ENCODE peak calls at places on chromosomes 12 and 14, in eight cellular contexts. One of them, this sample, is unnamed.

GRCh38 chr14:69325646-69326265 is 65.8 kb downstream of the GALNT16 start:
- DNase-seq in non-pigmented ciliary epithelial cell: no peak
- DNase-seq in neural progenitor cell: no peak
- DNase-seq in CD4-positive, CD25-positive, alpha-beta regulatory T cell: no peak
- DNase-seq in SK-N-DZ: no peak
- DNase-seq in aorta: no peak
- DNase-seq in hypothalamus: no peak
- DNase-seq in hippocampal formation: no peak
- DNase-seq in this sample: no peak

GRCh38 chr12:109872-110271 is 43.3 kb downstream of the IQSEC3 start:
- DNase-seq in non-pigmented ciliary epithelial cell: no peak
- DNase-seq in neural progenitor cell: no peak
- DNase-seq in CD4-positive, CD25-positive, alpha-beta regulatory T cell: no peak
- DNase-seq in SK-N-DZ: no peak
- DNase-seq in aorta: no peak
- DNase-seq in hypothalamus: no peak
- DNase-seq in hippocampal formation: no peak
- DNase-seq in this sample: no peak

GRCh38 chr12:31728289-31728916 is 418 bp downstream of the AMN1 start:
- DNase-seq in non-pigmented ciliary epithelial cell: no peak
- DNase-seq in neural progenitor cell: no peak
- DNase-seq in CD4-positive, CD25-positive, alpha-beta regulatory T cell: peak
- DNase-seq in SK-N-DZ: no peak
- DNase-seq in aorta: peak
- DNase-seq in hypothalamus: no peak
- DNase-seq in hippocampal formation: no peak
- DNase-seq in this sample: no peak

GRCh38 chr12:119208626-119209061 is 29.9 kb downstream of the HSPB8 start:
- DNase-seq in non-pigmented ciliary epithelial cell: no peak
- DNase-seq in neural progenitor cell: peak
- DNase-seq in CD4-positive, CD25-positive, alpha-beta regulatory T cell: no peak
- DNase-seq in SK-N-DZ: no peak
- DNase-seq in aorta: peak
- DNase-seq in hypothalamus: peak
- DNase-seq in hippocampal formation: peak
- DNase-seq in this sample: no peak

GRCh38 chr12:55932546-55932919 is 1.6 kb downstream of the DGKA start:
- DNase-seq in non-pigmented ciliary epithelial cell: no peak
- DNase-seq in neural progenitor cell: no peak
- DNase-seq in CD4-positive, CD25-positive, alpha-beta regulatory T cell: peak
- DNase-seq in SK-N-DZ: no peak
- DNase-seq in aorta: no peak
- DNase-seq in hypothalamus: no peak
- DNase-seq in hippocampal formation: no peak
- DNase-seq in this sample: no peak

GRCh38 chr12:81245918-81246611 is 168.2 kb downstream of the ACSS3 start:
- DNase-seq in non-pigmented ciliary epithelial cell: no peak
- DNase-seq in neural progenitor cell: peak
- DNase-seq in CD4-positive, CD25-positive, alpha-beta regulatory T cell: no peak
- DNase-seq in SK-N-DZ: no peak
- DNase-seq in aorta: no peak
- DNase-seq in hypothalamus: no peak
- DNase-seq in hippocampal formation: no peak
- DNase-seq in this sample: no peak

GRCh38 chr12:18799561-18799960 is 61.6 kb downstream of the CAPZA3 start:
- DNase-seq in non-pigmented ciliary epithelial cell: peak
- DNase-seq in neural progenitor cell: no peak
- DNase-seq in CD4-positive, CD25-positive, alpha-beta regulatory T cell: no peak
- DNase-seq in SK-N-DZ: no peak
- DNase-seq in aorta: no peak
- DNase-seq in hypothalamus: no peak
- DNase-seq in hippocampal formation: no peak
- DNase-seq in this sample: no peak

GRCh38 chr12:14849664-14850063 is 6.3 kb upstream of the ART4 start:
- DNase-seq in non-pigmented ciliary epithelial cell: no peak
- DNase-seq in neural progenitor cell: no peak
- DNase-seq in CD4-positive, CD25-positive, alpha-beta regulatory T cell: no peak
- DNase-seq in SK-N-DZ: no peak
- DNase-seq in aorta: no peak
- DNase-seq in hypothalamus: no peak
- DNase-seq in hippocampal formation: no peak
- DNase-seq in this sample: no peak

GRCh38 chr12:128966411-128966810 is 113.1 kb downstream of the GLT1D1 start:
- DNase-seq in non-pigmented ciliary epithelial cell: no peak
- DNase-seq in neural progenitor cell: no peak
- DNase-seq in CD4-positive, CD25-positive, alpha-beta regulatory T cell: no peak
- DNase-seq in SK-N-DZ: no peak
- DNase-seq in aorta: no peak
- DNase-seq in hypothalamus: no peak
- DNase-seq in hippocampal formation: no peak
- DNase-seq in this sample: no peak

GRCh38 chr14:52694761-52695480 is 437 bp downstream of the ERO1A start:
- DNase-seq in non-pigmented ciliary epithelial cell: no peak
- DNase-seq in neural progenitor cell: peak
- DNase-seq in CD4-positive, CD25-positive, alpha-beta regulatory T cell: peak
- DNase-seq in SK-N-DZ: peak
- DNase-seq in aorta: peak
- DNase-seq in hypothalamus: no peak
- DNase-seq in hippocampal formation: no peak
- DNase-seq in this sample: peak

GRCh38 chr14:104316723-104317499 is 178.5 kb downstream of the KIF26A start:
- DNase-seq in non-pigmented ciliary epithelial cell: no peak
- DNase-seq in neural progenitor cell: no peak
- DNase-seq in CD4-positive, CD25-positive, alpha-beta regulatory T cell: no peak
- DNase-seq in SK-N-DZ: no peak
- DNase-seq in aorta: no peak
- DNase-seq in hypothalamus: no peak
- DNase-seq in hippocampal formation: no peak
- DNase-seq in this sample: no peak

GRCh38 chr12:53505086-53505485 is 2.2 kb downstream of the NPFF start:
- DNase-seq in non-pigmented ciliary epithelial cell: no peak
- DNase-seq in neural progenitor cell: no peak
- DNase-seq in CD4-positive, CD25-positive, alpha-beta regulatory T cell: no peak
- DNase-seq in SK-N-DZ: no peak
- DNase-seq in aorta: peak
- DNase-seq in hypothalamus: peak
- DNase-seq in hippocampal formation: no peak
- DNase-seq in this sample: no peak

GRCh38 chr14:24308342-24309124 is 756 bp upstream of the CIDEB start:
- DNase-seq in non-pigmented ciliary epithelial cell: no peak
- DNase-seq in neural progenitor cell: no peak
- DNase-seq in CD4-positive, CD25-positive, alpha-beta regulatory T cell: no peak
- DNase-seq in SK-N-DZ: no peak
- DNase-seq in aorta: no peak
- DNase-seq in hypothalamus: no peak
- DNase-seq in hippocampal formation: no peak
- DNase-seq in this sample: no peak